ENCODE peak calls at places on chromosomes 3 and 15, in nine cellular contexts. M is activated CD8-positive, alpha-beta T cell treated with anti-CD3 and anti-CD28 coated beads, Interleukin-2, amount 10 ng/mL, durations not matched to agents 7 days and 5 days; Y is hippocampal formation; G is KBM-7; C is effector memory CD4-positive, alpha-beta T cell; F is PC-3; K is T1000; D is EH; Z is NCI-H748 treated with DMSO at 0.1 percent for 48 hours. L is an unnamed sample.

GRCh38 chr3:47113669-47114365 is 50.1 kb downstream of the SETD2 start:
- DNase-seq in M (no peak), Y (no peak), G (peak), C (no peak), F (peak), K (no peak), D (peak), Z (no peak), L (no peak)

GRCh38 chr15:61871926-61872522 is 188.2 kb downstream of the VPS13C start:
- DNase-seq in M (no peak), Y (peak), G (peak), C (no peak), F (peak), K (no peak), D (peak), Z (peak), L (peak)

GRCh38 chr15:82571722-82572222 is 31.5 kb upstream of the RPS17 start:
- DNase-seq in M (no peak), Y (peak), G (no peak), C (no peak), F (peak), K (peak), D (peak), Z (no peak), L (peak)

GRCh38 chr15:51580385-51580784 is 42.2 kb downstream of the DMXL2 start:
- DNase-seq in M (no peak), Y (no peak), G (peak), C (no peak), F (no peak), K (no peak), D (no peak), Z (no peak), L (no peak)

GRCh38 chr3:184155644-184156521 is 706 bp downstream of the DVL3 start:
- DNase-seq in M (peak), Y (no peak), G (peak), C (no peak), F (peak), K (no peak), D (peak), Z (no peak), L (no peak)

GRCh38 chr3:122247825-122248185 is 64.3 kb downstream of the CASR start:
- DNase-seq in M (no peak), Y (no peak), G (no peak), C (no peak), F (no peak), K (no peak), D (peak), Z (no peak), L (no peak)

GRCh38 chr15:63151665-63152064 is 5.6 kb downstream of the RPS27L start:
- DNase-seq in M (no peak), Y (no peak), G (no peak), C (no peak), F (no peak), K (no peak), D (no peak), Z (no peak), L (no peak)

GRCh38 chr3:11727207-11727606 is 83.5 kb upstream of the VGLL4 start:
- DNase-seq in M (no peak), Y (no peak), G (no peak), C (no peak), F (no peak), K (no peak), D (no peak), Z (no peak), L (no peak)

GRCh38 chr3:192409838-192410683 is 317.3 kb downstream of the FGF12 start:
- DNase-seq in M (no peak), Y (no peak), G (no peak), C (no peak), F (no peak), K (no peak), D (no peak), Z (peak), L (peak)

GRCh38 chr3:126934991-126935390 is 47.9 kb upstream of the PLXNA1 start:
- DNase-seq in M (no peak), Y (no peak), G (no peak), C (no peak), F (no peak), K (no peak), D (no peak), Z (no peak), L (no peak)